ENCODE peak calls at places on chromosomes 4 and X, in six cellular contexts. B is SW 1271; Y is CD8-positive, alpha-beta T cell; I is Kasumi-1; Z is WTC11; U is anterior cingulate cortex. W is an unnamed sample.

GRCh38 chrX:74118503-74118902 is 185.5 kb upstream of the ZCCHC13 start:
- DNase-seq in B (no peak), Z (no peak), Y (no peak), U (no peak), I (no peak), W (no peak)

GRCh38 chr4:103996059-103996458 is 276.3 kb upstream of the TACR3 start:
- DNase-seq in Z (no peak), I (no peak), B (peak), U (no peak), Y (no peak), W (peak)

GRCh38 chr4:7179158-7179557 is 13.2 kb upstream of the SORCS2 start:
- DNase-seq in U (no peak), B (no peak), Z (no peak), Y (no peak), I (no peak), W (no peak)

GRCh38 chr4:160175064-160175643 is 1072.3 kb downstream of the RAPGEF2 start:
- DNase-seq in B (no peak), Y (no peak), Z (no peak), U (no peak), I (no peak), W (no peak)

GRCh38 chrX:20056704-20057103 is 60.0 kb downstream of the MAP7D2 start:
- DNase-seq in Z (no peak), U (no peak), Y (no peak), I (no peak), B (no peak), W (peak)

GRCh38 chr4:6008766-6009385 is 9.4 kb downstream of the C4orf50 start:
- DNase-seq in I (no peak), Z (peak), Y (no peak), B (no peak), U (no peak), W (no peak)

GRCh38 chr4:82753725-82754410 is 44.7 kb downstream of the SCD5 start:
- DNase-seq in U (no peak), I (no peak), B (no peak), Y (no peak), Z (no peak), W (no peak)

GRCh38 chr4:148017801-148018200 is 285.9 kb downstream of the ARHGAP10 start:
- DNase-seq in Y (no peak), U (no peak), I (no peak), B (no peak), Z (no peak), W (no peak)

GRCh38 chrX:65689377-65689776 is 21.9 kb downstream of the MSN start:
- DNase-seq in Z (no peak), B (no peak), Y (no peak), I (no peak), U (no peak), W (no peak)

GRCh38 chr4:160371446-160371845 is 1268.6 kb downstream of the RAPGEF2 start:
- DNase-seq in Z (no peak), Y (no peak), U (no peak), I (no peak), B (no peak), W (no peak)

GRCh38 chr4:27666943-27667342 is 806.3 kb downstream of the STIM2 start:
- DNase-seq in Y (no peak), B (peak), Z (peak), I (peak), U (no peak), W (no peak)

GRCh38 chr4:123941306-123941705 is 544.7 kb downstream of the SPRY1 start:
- DNase-seq in Z (no peak), B (no peak), Y (no peak), U (no peak), I (no peak), W (no peak)

GRCh38 chr4:8350326-8350725 is 80.8 kb downstream of the HTRA3 start:
- DNase-seq in Y (no peak), U (no peak), B (no peak), Z (no peak), I (no peak), W (no peak)

GRCh38 chr4:57430706-57431105 is 320.5 kb upstream of the IGFBP7 start:
- DNase-seq in U (no peak), B (no peak), Z (no peak), I (no peak), Y (no peak), W (no peak)

GRCh38 chr4:54930226-54930625 is 195.2 kb downstream of the KDR start:
- DNase-seq in Z (no peak), I (no peak), B (no peak), U (no peak), Y (no peak), W (no peak)

GRCh38 chr4:176137626-176138025 is 57.8 kb downstream of the SPATA4 start:
- DNase-seq in U (no peak), I (no peak), Z (no peak), B (no peak), Y (no peak), W (no peak)

GRCh38 chr4:37873383-37873782 is 17.5 kb upstream of the TBC1D1 start:
- DNase-seq in Z (no peak), Y (no peak), U (no peak), I (no peak), B (no peak), W (no peak)

GRCh38 chr4:95572304-95572991 is 23.7 kb upstream of the UNC5C start:
- DNase-seq in Z (no peak), B (no peak), I (peak), Y (no peak), U (no peak), W (no peak)

GRCh38 chrX:103586314-103586646 is 965 bp downstream of the TCEAL4 start:
- DNase-seq in Z (no peak), B (no peak), U (no peak), I (no peak), Y (no peak), W (no peak)

GRCh38 chr4:76279462-76279861 is 27.1 kb upstream of the STBD1 start:
- DNase-seq in Y (peak), U (no peak), Z (no peak), I (no peak), B (no peak), W (no peak)

GRCh38 chr4:88802138-88802537 is 104.5 kb upstream of the NAP1L5 start:
- DNase-seq in Y (no peak), Z (no peak), U (no peak), I (no peak), B (no peak), W (no peak)

W was measured in NCI-H2227 treated with DMSO at 0.1 percent for 48 hours.